ENCODE peak calls at places on chromosome 14, in seven cellular contexts. L is heart left ventricle, V is uterus, N is cardiac fibroblast, D is bronchial epithelial cell, W is OCI-LY7, R is left ventricle myocardium inferior. G is an unnamed sample.

GRCh38 chr14:64684091-64684490 is 20.1 kb upstream of the PLEKHG3 start:
- DNase-seq in L (peak), V (peak), N (peak), D (no peak), W (no peak), R (peak), G (peak)

GRCh38 chr14:69574266-69574953 is at the start of gene CCDC177:
- DNase-seq in L (no peak), V (no peak), N (peak), D (peak), W (peak), R (no peak), G (no peak)

GRCh38 chr14:30108975-30109700 is 181.5 kb upstream of the PRKD1 start:
- DNase-seq in L (no peak), V (no peak), N (peak), D (peak), W (no peak), R (no peak), G (no peak)

GRCh38 chr14:104827173-104828055 is 26.5 kb downstream of the ZBTB42 start:
- DNase-seq in L (peak), V (peak), N (peak), D (no peak), W (peak), R (no peak), G (no peak)

GRCh38 chr14:23005861-23006534 is 3.9 kb downstream of the C14orf93 start:
- DNase-seq in L (no peak), V (no peak), N (peak), D (peak), W (no peak), R (no peak), G (no peak)

GRCh38 chr14:98227000-98227726 is 1044.8 kb downstream of the BCL11B start:
- DNase-seq in L (no peak), V (no peak), N (no peak), D (no peak), W (no peak), R (no peak), G (no peak)

GRCh38 chr14:76918751-76919421 is 92.7 kb downstream of the LRRC74A start:
- DNase-seq in L (peak), V (peak), N (peak), D (peak), W (no peak), R (peak), G (peak)

GRCh38 chr14:104749111-104749649 is 3.8 kb upstream of the SIVA1 start:
- DNase-seq in L (no peak), V (no peak), N (no peak), D (peak), W (peak), R (no peak), G (peak)

GRCh38 chr14:91405241-91405721 is 12.3 kb downstream of the CCDC88C start:
- DNase-seq in L (no peak), V (no peak), N (no peak), D (no peak), W (no peak), R (no peak), G (no peak)

GRCh38 chr14:32134448-32135070 is 57.5 kb downstream of the ARHGAP5 start:
- DNase-seq in L (no peak), V (no peak), N (peak), D (no peak), W (no peak), R (no peak), G (peak)

GRCh38 chr14:26685401-26685800 is 87.6 kb upstream of the NOVA1 start:
- DNase-seq in L (no peak), V (no peak), N (no peak), D (no peak), W (no peak), R (no peak), G (no peak)

GRCh38 chr14:95862243-95862642 is 14.4 kb upstream of the TUNAR start:
- DNase-seq in L (no peak), V (no peak), N (no peak), D (no peak), W (no peak), R (no peak), G (no peak)

GRCh38 chr14:74867673-74868072 is 8.3 kb downstream of the PROX2 start:
- DNase-seq in L (no peak), V (no peak), N (peak), D (no peak), W (no peak), R (no peak), G (no peak)

DNA sequence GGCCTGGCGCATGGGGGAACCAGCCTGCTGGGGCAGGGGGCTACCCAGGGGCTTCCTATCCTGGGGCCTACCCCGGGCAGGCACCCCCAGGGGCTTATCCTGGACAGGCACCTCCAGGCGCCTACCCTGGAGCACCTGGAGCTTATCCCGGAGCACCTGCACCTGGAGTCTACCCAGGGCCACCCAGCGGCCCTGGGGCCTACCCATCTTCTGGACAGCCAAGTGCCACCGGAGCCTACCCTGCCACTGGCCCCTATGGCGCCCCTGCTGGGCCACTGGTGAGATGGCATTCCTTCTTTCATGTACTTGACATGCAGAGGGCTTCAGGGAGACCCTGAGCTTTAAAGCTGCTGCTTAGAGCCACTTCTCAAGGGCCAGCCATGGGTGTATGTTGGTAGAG is 9.0 kb downstream of the LGALS3 start:
- DNase-seq in L (no peak), V (no peak), N (no peak), D (no peak), W (peak), R (no peak), G (no peak)
- TF ChIP-seq CTCF in L (no peak), V (no peak), N (peak), D (peak), W (peak), R (peak), G (peak)

DNA sequence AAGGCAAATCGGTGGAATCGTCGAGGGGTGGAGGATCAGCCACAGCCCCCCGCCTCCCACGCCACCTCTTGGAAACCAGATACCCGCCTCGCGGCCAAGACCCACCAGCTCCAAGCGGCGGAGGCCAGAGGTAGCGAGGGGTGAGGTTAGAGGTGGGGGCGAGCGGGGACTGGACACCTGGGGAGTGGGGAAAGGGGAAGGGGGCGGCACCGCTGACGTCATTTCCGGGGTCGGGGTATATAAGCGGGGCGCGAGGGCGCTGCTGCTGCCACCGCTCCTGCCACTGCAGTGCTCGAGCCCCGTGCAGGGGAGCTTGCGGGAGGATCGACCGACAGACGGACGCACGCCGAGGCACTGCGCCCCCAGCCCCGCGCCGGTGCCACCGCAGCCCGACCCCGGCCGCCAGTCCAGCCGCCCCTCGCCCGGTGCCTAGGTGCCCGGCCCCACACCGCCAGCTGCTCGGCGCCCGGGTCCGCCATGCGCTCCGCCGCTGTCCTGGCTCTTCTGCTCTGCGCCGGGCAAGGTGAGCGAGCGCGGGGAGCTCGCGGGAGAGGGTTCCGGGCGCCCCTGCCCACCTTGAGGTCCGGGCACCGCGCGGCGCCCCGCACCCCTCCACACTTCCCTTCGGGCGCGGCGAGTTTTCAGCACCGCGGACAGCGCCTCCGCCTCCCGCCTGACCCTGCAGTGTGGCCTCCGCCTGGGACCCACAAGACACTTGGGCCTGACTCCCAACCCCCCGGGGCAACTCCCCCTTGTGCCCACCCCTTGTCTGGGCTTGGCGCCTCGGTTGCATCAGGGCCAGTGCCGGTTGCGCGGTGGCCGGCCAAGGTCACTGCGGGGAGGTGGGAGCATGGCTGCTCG is at the start of gene CHGA:
- DNase-seq in L (peak), V (no peak), N (peak), D (no peak), W (peak), R (peak), G (no peak)
- TF ChIP-seq CTCF in L (no peak), V (no peak), N (no peak), D (no peak), W (no peak), R (no peak), G (no peak)

DNA sequence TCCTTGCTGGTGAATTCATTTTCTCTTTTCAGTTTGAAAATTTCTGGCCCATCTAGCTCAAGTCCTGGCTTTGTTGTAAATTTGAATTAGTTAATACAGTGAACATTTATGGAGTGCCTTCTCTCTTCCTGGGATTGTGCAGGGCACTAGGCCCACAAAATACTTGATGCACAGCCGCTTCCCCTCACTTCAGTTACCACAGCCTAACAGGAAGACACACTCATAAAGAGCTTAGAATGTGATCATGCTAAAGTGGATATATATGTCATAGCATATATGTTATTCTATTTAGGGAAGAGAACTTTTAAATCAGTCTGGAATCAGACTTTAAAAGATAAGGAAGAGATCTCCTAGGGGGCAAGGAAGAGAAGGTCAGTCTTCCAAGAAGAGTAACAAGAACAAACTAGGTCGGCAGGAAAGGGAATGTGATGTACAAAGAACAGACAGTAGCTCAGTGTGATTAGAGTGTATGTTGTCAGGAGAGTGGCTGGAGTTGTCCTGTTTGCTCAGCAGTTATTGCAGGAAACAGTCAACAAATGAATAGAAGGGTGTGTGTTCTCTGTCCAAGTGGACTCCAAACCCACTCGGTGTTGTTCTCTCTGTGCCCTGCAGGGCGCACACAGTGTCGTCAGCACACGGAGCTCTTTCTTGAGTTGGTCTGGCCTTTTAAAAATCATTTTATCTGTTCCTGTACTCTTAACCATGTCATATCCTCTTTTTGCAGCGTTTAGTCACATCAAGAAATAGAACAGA is 74.4 kb downstream of the DAAM1 start:
- DNase-seq in L (no peak), V (no peak), N (no peak), D (no peak), W (no peak), R (no peak), G (no peak)
- TF ChIP-seq CTCF in L (peak), V (no peak), N (peak), D (peak), W (peak), R (peak), G (no peak)

DNA sequence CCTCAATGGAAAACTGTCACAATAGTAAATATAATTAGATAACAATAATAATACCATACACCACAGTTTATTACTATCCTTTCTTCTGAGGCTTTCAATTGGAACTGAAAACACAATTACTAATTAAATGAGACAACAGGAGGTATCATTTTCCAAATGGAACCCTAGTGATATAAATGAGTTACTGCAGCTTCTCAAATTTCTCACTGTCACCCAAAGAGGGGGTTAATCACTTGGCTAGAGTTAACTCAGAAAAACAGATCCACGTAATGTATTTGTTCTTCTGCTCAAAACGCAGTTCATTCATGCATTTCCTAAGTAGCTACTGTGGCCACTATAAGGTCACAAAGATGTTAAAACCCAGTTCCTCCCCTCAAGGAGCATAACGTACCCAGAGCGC is 120.9 kb upstream of the FOXN3 start:
- DNase-seq in L (no peak), V (no peak), N (no peak), D (no peak), W (no peak), R (no peak), G (no peak)
- TF ChIP-seq CTCF in L (no peak), V (no peak), N (no peak), D (no peak), W (peak), R (no peak), G (no peak)

G was measured in astrocyte of the cerebellum.